ENCODE peak calls at places on chromosomes 5 and 9, in ten cellular contexts. Q is HFF-Myc, G is GM23338, U is A549, B is stomach, P is cardiac fibroblast, M is esophagus squamous epithelium, N is coronary artery, Y is HCT116, X is GM12865. J is an unnamed sample.

GRCh38 chr5:138946831-138947560 is 71.9 kb upstream of the LRRTM2 start:
- DNase-seq in X (no peak), M (no peak), G (no peak), Q (no peak), B (peak), P (no peak), U (no peak), N (no peak), Y (no peak), J (no peak)

GRCh38 chr5:74903165-74903787 is 37.1 kb upstream of the FAM169A start:
- DNase-seq in P (no peak), M (no peak), N (no peak), Q (no peak), Y (peak), G (peak), X (peak), B (peak), U (peak), J (no peak)

GRCh38 chr9:93136693-93137092 is 2.6 kb upstream of the NINJ1 start:
- DNase-seq in N (no peak), M (no peak), B (no peak), Y (no peak), G (no peak), U (no peak), P (no peak), Q (no peak), X (no peak), J (no peak)

GRCh38 chr5:126938461-126938860 is 91.9 kb downstream of the MARCHF3 start:
- DNase-seq in U (no peak), B (no peak), Y (no peak), N (no peak), M (no peak), P (peak), X (no peak), Q (no peak), G (no peak), J (no peak)

GRCh38 chr9:89949116-89949515 is 344.3 kb downstream of the GADD45G start:
- DNase-seq in G (no peak), M (no peak), U (no peak), Q (no peak), B (no peak), P (no peak), X (no peak), Y (no peak), N (no peak), J (no peak)

GRCh38 chr5:9455826-9456434 is 89.9 kb downstream of the SEMA5A start:
- DNase-seq in M (no peak), P (no peak), G (peak), Y (no peak), U (no peak), X (no peak), B (no peak), N (no peak), Q (no peak), J (no peak)

GRCh38 chr9:80440724-80441123 is 869.0 kb downstream of the TLE4 start:
- DNase-seq in M (no peak), G (peak), Q (no peak), N (no peak), U (no peak), B (no peak), X (no peak), P (no peak), Y (no peak), J (no peak)

GRCh38 chr9:122374885-122375420 is 4.1 kb downstream of the PTGS1 start:
- DNase-seq in G (peak), Q (peak), X (no peak), P (peak), B (peak), M (no peak), Y (no peak), U (no peak), N (no peak), J (no peak)

GRCh38 chr5:171705036-171705435 is 80.6 kb upstream of the SMIM23 start:
- DNase-seq in P (no peak), Y (no peak), Q (no peak), G (no peak), M (no peak), U (no peak), N (peak), X (no peak), B (no peak), J (no peak)

GRCh38 chr5:3107118-3107517 is 355.6 kb upstream of the IRX2 start:
- DNase-seq in B (no peak), X (no peak), P (no peak), N (no peak), U (no peak), Q (no peak), M (no peak), Y (no peak), G (peak), J (no peak)

DNA sequence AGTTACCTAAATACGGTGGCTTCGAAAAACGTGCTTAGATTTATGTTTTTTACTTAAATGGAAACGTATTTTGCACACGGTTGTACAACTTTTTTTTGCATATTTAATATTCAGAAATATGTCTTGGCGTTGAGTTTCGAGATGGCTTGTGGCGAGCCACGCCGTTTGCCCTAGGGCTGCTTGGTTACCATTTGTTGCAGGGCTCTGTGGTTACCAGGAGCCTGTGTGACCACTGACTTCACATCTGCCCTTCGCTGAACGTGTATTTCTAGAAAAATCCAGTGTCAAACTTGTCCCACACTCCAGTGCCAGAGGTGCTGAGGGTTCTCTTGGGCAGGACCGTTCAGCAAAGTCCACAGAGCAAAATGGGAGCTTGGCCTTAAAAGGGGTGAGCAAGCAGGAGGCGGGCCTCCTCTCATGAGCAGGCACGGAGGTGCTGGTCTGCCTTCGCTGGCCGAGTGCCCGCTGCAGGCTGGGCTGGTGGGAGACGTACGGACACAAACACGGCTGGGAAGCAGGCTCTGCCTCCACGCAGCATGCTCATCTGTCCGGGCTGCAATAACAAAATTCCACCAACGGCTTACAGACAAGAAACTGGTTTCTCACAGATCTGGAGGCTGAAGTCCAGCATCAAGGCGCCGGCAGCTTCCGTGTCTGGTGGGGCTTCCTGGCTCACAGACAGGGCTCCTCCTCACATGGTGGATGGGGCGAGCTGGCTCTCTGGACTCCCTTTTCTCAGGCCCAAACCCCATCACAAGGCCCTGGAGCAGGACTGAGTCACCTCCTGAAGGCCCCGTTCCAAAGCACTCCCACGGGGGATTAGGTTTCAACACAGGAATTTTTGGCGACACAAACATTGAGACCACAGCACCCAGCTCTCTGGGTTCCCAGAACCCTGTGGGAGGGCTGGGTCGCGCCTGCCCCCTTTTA is 5.4 kb downstream of the MRPL36 start:
- DNase-seq in N (no peak), P (peak), Q (peak), Y (no peak), U (no peak), G (no peak), X (no peak), B (no peak), M (no peak), J (no peak)
- H3K4me3 ChIP-seq in N (no peak), P (no peak), Q (no peak), Y (no peak), U (no peak), G (no peak), X (peak), B (no peak), M (no peak), J (peak)

GRCh38 chr5:180809403-180810209 is 7.0 kb upstream of the MGAT1 start:
- DNase-seq in Y (peak), X (peak), P (peak), Q (peak), M (peak), B (peak), G (peak), U (peak), N (peak), J (peak)

GRCh38 chr5:180810210-180811011 is 7.8 kb upstream of the MGAT1 start:
- DNase-seq in Y (peak), M (peak), U (peak), Q (peak), B (peak), N (peak), P (peak), G (peak), X (peak), J (peak)

GRCh38 chr5:180807654-180808414 is 5.2 kb upstream of the MGAT1 start:
- DNase-seq in M (no peak), U (no peak), P (peak), Y (no peak), Q (no peak), N (no peak), B (no peak), G (no peak), X (no peak), J (no peak)

GRCh38 chr5:180806351-180807011 is 3.9 kb upstream of the MGAT1 start:
- DNase-seq in U (no peak), G (no peak), Y (no peak), Q (no peak), P (no peak), M (no peak), N (no peak), B (no peak), X (no peak), J (peak)

GRCh38 chr5:180808461-180809000 is 5.9 kb upstream of the MGAT1 start:
- DNase-seq in M (no peak), B (no peak), P (no peak), X (no peak), G (no peak), Q (no peak), U (no peak), Y (no peak), N (no peak), J (no peak)
- H3K4me3 ChIP-seq in M (peak), B (peak), P (peak), X (peak), G (peak), Q (peak), U (peak), Y (peak), N (peak), J (peak)

DNA sequence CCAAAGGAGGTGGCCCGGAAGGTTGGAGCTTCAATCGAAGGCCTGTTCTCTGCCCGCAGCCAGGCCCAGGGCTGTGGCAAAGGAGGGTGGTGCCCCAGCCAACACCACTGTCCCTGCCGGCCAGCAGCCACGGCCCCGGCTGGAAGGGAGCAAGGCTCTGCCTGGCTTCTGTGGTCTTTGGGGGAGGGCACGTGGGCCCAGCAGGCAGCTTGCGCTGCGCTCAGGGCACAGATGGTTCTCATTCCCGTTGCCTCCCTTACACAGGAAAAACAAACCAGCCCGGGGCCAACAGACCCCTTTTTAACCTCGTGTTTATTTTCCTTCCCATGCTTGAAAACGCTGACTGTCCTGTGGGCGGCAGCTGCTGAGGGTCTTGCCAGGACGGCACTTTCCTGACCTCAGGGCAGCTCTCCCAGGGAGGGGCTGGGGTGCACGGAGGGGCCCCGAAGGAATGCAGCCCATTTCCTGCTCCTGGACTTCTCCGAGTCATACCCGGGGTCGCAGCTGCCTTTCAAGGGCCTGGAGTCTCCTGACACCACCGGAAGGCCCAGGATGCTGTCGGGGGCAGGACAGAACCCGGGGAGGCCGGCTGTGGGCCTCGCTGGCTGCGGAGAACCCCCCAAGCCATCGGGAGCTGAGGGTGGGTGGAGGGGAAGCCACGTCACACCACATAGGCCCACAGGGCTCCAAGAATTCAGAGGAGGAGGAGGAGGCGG is 1.1 kb upstream of the GPSM1 start:
- DNase-seq in P (peak), G (peak), B (no peak), Q (peak), Y (no peak), M (no peak), X (no peak), N (no peak), U (no peak), J (no peak)
- H3K4me3 ChIP-seq in P (no peak), G (peak), B (peak), Q (peak), Y (no peak), M (peak), X (no peak), N (peak), U (no peak), J (no peak)

GRCh38 chr9:86962692-86963091 is 15.4 kb upstream of the GAS1 start:
- DNase-seq in M (no peak), B (no peak), Y (no peak), X (no peak), U (no peak), G (no peak), Q (no peak), P (no peak), N (no peak), J (no peak)
- H3K4me3 ChIP-seq in M (peak), B (no peak), Y (no peak), X (no peak), U (no peak), G (no peak), Q (no peak), P (no peak), N (no peak), J (no peak)

DNA sequence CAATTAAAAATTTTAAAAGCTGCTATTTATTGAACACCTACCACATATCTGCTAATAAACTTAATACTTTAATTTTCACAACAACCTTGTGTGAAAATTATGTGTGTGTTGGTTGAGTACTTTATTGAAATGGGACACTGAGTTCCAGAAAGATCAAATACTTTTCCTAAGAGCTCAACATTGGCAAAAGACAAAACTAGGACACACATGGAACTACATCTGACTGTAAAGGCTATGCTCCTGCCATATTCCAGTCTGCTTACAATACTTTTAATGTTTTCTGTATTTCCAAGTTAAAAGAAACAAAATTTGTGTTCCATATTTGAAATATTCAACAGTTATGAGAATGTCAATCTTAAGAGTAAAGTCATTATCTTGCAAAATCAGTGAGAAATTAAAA is 111.8 kb downstream of the RFX3 start:
- DNase-seq in P (no peak), M (no peak), Q (no peak), B (no peak), X (no peak), N (no peak), G (no peak), Y (no peak), U (no peak), J (no peak)
- H3K4me3 ChIP-seq in P (no peak), M (no peak), Q (no peak), B (no peak), X (no peak), N (no peak), G (no peak), Y (no peak), U (no peak), J (no peak)

GRCh38 chr9:3608011-3608410 is 82.2 kb upstream of the RFX3 start:
- DNase-seq in Q (no peak), P (no peak), M (no peak), G (no peak), Y (no peak), B (no peak), N (no peak), X (peak), U (no peak), J (no peak)
- H3K4me3 ChIP-seq in Q (no peak), P (no peak), M (no peak), G (no peak), Y (no peak), B (no peak), N (no peak), X (no peak), U (no peak), J (no peak)

GRCh38 chr9:68476889-68477288 is 63.8 kb downstream of the TMEM252 start:
- DNase-seq in X (no peak), N (no peak), G (no peak), B (no peak), Q (no peak), U (no peak), Y (no peak), P (no peak), M (no peak), J (no peak)

GRCh38 chr9:68472119-68472518 is 68.6 kb downstream of the TMEM252 start:
- DNase-seq in X (no peak), N (no peak), B (no peak), Q (no peak), M (no peak), Y (no peak), P (no peak), U (no peak), G (no peak), J (no peak)

GRCh38 chr9:68470634-68471033 is 70.0 kb downstream of the TMEM252 start:
- DNase-seq in G (no peak), Q (no peak), P (no peak), U (no peak), N (no peak), X (no peak), M (no peak), Y (no peak), B (no peak), J (no peak)

DNA sequence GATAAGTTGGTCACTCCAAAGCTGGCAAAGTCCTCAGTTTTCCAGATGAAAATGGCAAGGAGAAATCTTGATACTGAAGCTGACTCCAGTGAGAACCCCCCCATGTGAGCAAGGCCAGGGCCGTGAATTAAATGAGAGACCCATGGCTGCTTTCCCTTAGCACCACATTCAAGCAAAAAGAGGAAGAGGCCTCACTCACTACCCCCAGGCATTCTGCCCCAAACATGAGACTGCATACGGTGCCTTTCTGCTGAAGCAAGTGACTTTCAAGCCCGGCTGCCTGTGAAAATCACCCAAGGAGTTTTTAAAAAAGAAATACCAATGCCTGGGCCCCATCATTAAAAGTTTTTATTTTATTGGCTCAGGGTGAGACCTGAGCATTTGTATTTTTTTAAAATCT is 66.9 kb downstream of the TMEM252 start:
- DNase-seq in N (no peak), P (no peak), X (no peak), G (no peak), Y (no peak), U (no peak), M (no peak), Q (no peak), B (no peak), J (no peak)
- H3K4me3 ChIP-seq in N (no peak), P (no peak), X (no peak), G (no peak), Y (no peak), U (no peak), M (no peak), Q (no peak), B (no peak), J (no peak)

J was measured in OCI-LY7.